ENCODE peak calls at places on chromosomes 16 and 17, in four cellular contexts. R is right cardiac atrium, S is GM23338, E is ovary. M is an unnamed sample.

GRCh38 chr17:75472119-75472518 is 15.7 kb downstream of the TMEM94 start:
- DNase-seq in R (no peak), S (no peak), E (no peak), M (no peak)

GRCh38 chr17:82863941-82864720 is 24.3 kb upstream of the ZNF750 start:
- DNase-seq in R (no peak), S (no peak), E (no peak), M (no peak)

GRCh38 chr16:81770008-81770407 is 9.1 kb upstream of the PLCG2 start:
- DNase-seq in R (no peak), S (no peak), E (no peak), M (no peak)

GRCh38 chr16:8677481-8677880 is 3.1 kb downstream of the ABAT start:
- DNase-seq in R (no peak), S (no peak), E (no peak), M (no peak)

GRCh38 chr17:32836527-32836926 is 40.4 kb downstream of the MYO1D start:
- DNase-seq in R (no peak), S (no peak), E (no peak), M (no peak)

GRCh38 chr16:66228791-66229190 is 137.7 kb upstream of the CDH5 start:
- DNase-seq in R (no peak), S (no peak), E (peak; percentile 56), M (no peak)

GRCh38 chr16:57409870-57410585 is 5.5 kb downstream of the CCL17 start:
- DNase-seq in R (no peak), S (no peak), E (no peak), M (peak; percentile 26)

GRCh38 chr17:82630212-82630611 is 18.0 kb downstream of the WDR45B start:
- DNase-seq in R (no peak), S (no peak), E (no peak), M (no peak)

GRCh38 chr17:33192961-33193911 is 99.9 kb downstream of the ASIC2 start:
- DNase-seq in R (no peak), S (peak; percentile 69), E (no peak), M (peak; percentile 15)

GRCh38 chr17:68314916-68315535 is 23.7 kb downstream of the ARSG start:
- DNase-seq in R (no peak), S (no peak), E (no peak), M (no peak)

GRCh38 chr17:49973271-49973615 is 4.3 kb downstream of the DLX4 start:
- DNase-seq in R (peak; percentile 4), S (no peak), E (no peak), M (no peak)

GRCh38 chr17:7328840-7329359 is at the start of gene NEURL4:
- DNase-seq in R (no peak), S (peak; percentile 60), E (no peak), M (no peak)

GRCh38 chr16:30775381-30776099 is 11.5 kb downstream of the ZNF629 start:
- DNase-seq in R (peak; percentile 93), S (peak; percentile 96), E (peak; percentile 83), M (peak; percentile 99)

GRCh38 chr16:84319146-84319760 is 24.6 kb downstream of the WFDC1 start:
- DNase-seq in R (no peak), S (no peak), E (no peak), M (no peak)

GRCh38 chr16:86061771-86062170 is 162.8 kb downstream of the IRF8 start:
- DNase-seq in R (peak; percentile 48), S (no peak), E (no peak), M (no peak)

GRCh38 chr17:7293821-7294613 is 422 bp downstream of the YBX2 start:
- DNase-seq in R (peak; percentile 78), S (peak; percentile 91), E (no peak), M (peak; percentile 95)

GRCh38 chr17:38325221-38325851 is 18.4 kb downstream of the GPR179 start:
- DNase-seq in R (no peak), S (peak; percentile 58), E (no peak), M (peak; percentile 65)

GRCh38 chr16:26019406-26019805 is 327.6 kb downstream of the HS3ST4 start:
- DNase-seq in R (no peak), S (no peak), E (no peak), M (no peak)

GRCh38 chr16:10367616-10368188 is 18.2 kb upstream of the ATF7IP2 start:
- DNase-seq in R (no peak), S (no peak), E (no peak), M (no peak)

GRCh38 chr16:88936008-88936912 is 40.7 kb downstream of the CBFA2T3 start:
- DNase-seq in R (peak; percentile 86), S (no peak), E (no peak), M (peak; percentile 84)
- H3K4me3 ChIP-seq in R (no peak overlapping the region), S (no peak overlapping the region), E (no peak overlapping the region), M (no peak overlapping the region)

GRCh38 chr17:1030684-1031557 is 34.0 kb downstream of the TIMM22 start:
- DNase-seq in R (peak; percentile 86), S (peak; percentile 63), E (peak; percentile 55), M (peak; percentile 78)
- H3K4me3 ChIP-seq in R (peak overlapping the region; percentile 39), S (peak overlapping the region; percentile 77), E (peak overlapping the region; percentile 27), M (peak overlapping the region; percentile 59)

GRCh38 chr16:15640966-15641365 is 2.0 kb downstream of the MARF1 start:
- DNase-seq in R (no peak), S (no peak), E (no peak), M (no peak)

GRCh38 chr16:15639061-15639568 is 3.8 kb downstream of the MARF1 start:
- DNase-seq in R (no peak), S (no peak), E (no peak), M (no peak)

GRCh38 chr16:15636392-15636873 is 6.5 kb downstream of the MARF1 start:
- DNase-seq in R (no peak), S (no peak), E (no peak), M (no peak)

GRCh38 chr16:15631730-15632409 is 11.1 kb downstream of the MARF1 start:
- DNase-seq in R (no peak), S (no peak), E (no peak), M (no peak)

GRCh38 chr16:15635926-15636325 is 7.0 kb downstream of the MARF1 start:
- DNase-seq in R (no peak), S (no peak), E (no peak), M (no peak)
- H3K4me3 ChIP-seq in R (no peak overlapping the region), S (no peak overlapping the region), E (no peak overlapping the region), M (no peak overlapping the region)

GRCh38 chr16:19804538-19805323 is 79.9 kb downstream of the GPRC5B start:
- DNase-seq in R (peak; percentile 82), S (peak; percentile 87), E (no peak), M (peak; percentile 42)
- H3K4me3 ChIP-seq in R (no peak overlapping the region), S (peak overlapping the region; percentile 3), E (no peak overlapping the region), M (no peak overlapping the region)

GRCh38 chr16:75868636-75869389 is 142.5 kb upstream of the CPHXL start:
- DNase-seq in R (no peak), S (no peak), E (no peak), M (no peak)
- H3K4me3 ChIP-seq in R (no peak overlapping the region), S (no peak overlapping the region), E (no peak overlapping the region), M (no peak overlapping the region)

GRCh38 chr17:21242026-21242700 is 11.0 kb downstream of the NATD1 start:
- DNase-seq in R (peak; percentile 50), S (no peak), E (no peak), M (no peak)
- H3K4me3 ChIP-seq in R (no peak overlapping the region), S (no peak overlapping the region), E (no peak overlapping the region), M (no peak overlapping the region)

GRCh38 chr17:18262641-18263040 is 2.2 kb downstream of the MIEF2 start:
- DNase-seq in R (no peak), S (no peak), E (no peak), M (peak; percentile 41)

GRCh38 chr17:18262111-18262510 is 1.6 kb downstream of the MIEF2 start:
- DNase-seq in R (no peak), S (no peak), E (no peak), M (no peak)

GRCh38 chr17:18261146-18261515 is 669 bp downstream of the MIEF2 start:
- DNase-seq in R (peak; percentile 83), S (peak; percentile 53), E (peak; percentile 61), M (peak; percentile 84)

GRCh38 chr17:18261659-18262058 is 1.2 kb downstream of the MIEF2 start:
- DNase-seq in R (peak; percentile 41), S (no peak), E (no peak), M (no peak)

GRCh38 chr17:18263885-18264682 is 3.6 kb downstream of the MIEF2 start:
- DNase-seq in R (no peak), S (no peak), E (no peak), M (peak; percentile 43)
- H3K4me3 ChIP-seq in R (no peak overlapping the region), S (no peak overlapping the region), E (no peak overlapping the region), M (no peak overlapping the region)

GRCh38 chr16:89601906-89602272 is 11.6 kb upstream of the DPEP1 start:
- DNase-seq in R (no peak), S (no peak), E (no peak), M (no peak)

GRCh38 chr16:89600956-89601355 is 12.5 kb upstream of the DPEP1 start:
- DNase-seq in R (no peak), S (no peak), E (no peak), M (no peak)

GRCh38 chr16:89602273-89602951 is 11.0 kb upstream of the DPEP1 start:
- DNase-seq in R (no peak), S (peak; percentile 80), E (no peak), M (peak; percentile 92)

GRCh38 chr16:89604764-89605163 is 8.7 kb upstream of the DPEP1 start:
- DNase-seq in R (no peak), S (no peak), E (no peak), M (no peak)

DNA sequence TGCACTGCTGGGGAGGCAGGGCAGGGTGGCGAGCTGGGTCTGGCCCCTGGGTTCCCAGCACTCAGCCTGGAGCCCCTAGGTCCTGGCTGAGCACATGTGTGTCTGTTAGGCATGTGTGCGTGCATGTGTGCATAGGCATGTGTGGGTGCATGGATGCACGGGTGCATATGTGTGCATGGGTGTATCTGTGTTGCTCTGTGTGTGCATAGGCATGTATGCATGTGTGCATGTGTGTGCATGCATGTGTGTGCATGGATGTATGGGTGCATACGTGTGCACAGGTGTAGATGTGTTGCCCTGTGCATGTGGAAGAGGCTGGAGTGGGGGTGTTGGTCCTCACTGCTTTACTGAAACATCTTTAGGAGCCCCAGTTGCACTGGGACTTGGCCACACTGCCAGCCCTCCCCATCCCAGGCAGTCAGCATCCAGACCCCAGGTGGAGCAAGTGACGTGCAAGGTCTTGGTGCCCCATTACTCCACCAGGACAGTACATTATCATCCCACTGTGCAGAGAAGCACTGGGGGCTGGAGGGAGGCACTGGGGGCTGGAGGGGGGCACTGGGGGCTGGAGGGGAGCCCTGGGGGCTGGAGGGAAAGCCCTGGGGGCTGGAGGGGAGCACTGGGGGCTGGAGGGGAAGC is 10.4 kb upstream of the DPEP1 start:
- DNase-seq in R (no peak), S (no peak), E (no peak), M (peak; percentile 74)
- H3K4me3 ChIP-seq in R (no peak overlapping the region), S (no peak overlapping the region), E (no peak overlapping the region), M (no peak overlapping the region)

M was measured in H7.